ENCODE peak calls at places on chromosomes 11 and 22, in six cellular contexts. B is HCT116, M is NT2/D1, P is K562, I is HepG2, E is GM12878. G is an unnamed sample.

GRCh38 chr22:20019661-20020532 is 1.0 kb upstream of the TANGO2 start:
- DNase-seq in B (no peak), M (no peak), P (no peak), I (no peak), E (no peak), G (no peak)

GRCh38 chr11:93967944-93968343 is 53.2 kb upstream of the HEPHL1 start:
- DNase-seq in B (no peak), M (no peak), P (no peak), I (no peak), E (no peak), G (no peak)

GRCh38 chr11:128531588-128531987 is 55.8 kb downstream of the ETS1 start:
- DNase-seq in B (no peak), M (no peak), P (no peak), I (no peak), E (no peak), G (no peak)

GRCh38 chr22:49251371-49251770 is 576.3 kb downstream of the BRD1 start:
- DNase-seq in B (no peak), M (no peak), P (no peak), I (no peak), E (no peak), G (no peak)

GRCh38 chr11:133228406-133229330 is 303.6 kb downstream of the OPCML start:
- DNase-seq in B (no peak), M (peak), P (no peak), I (no peak), E (no peak), G (peak)

GRCh38 chr22:20438678-20439492 is 1.3 kb upstream of the SCARF2 start:
- DNase-seq in B (no peak), M (no peak), P (peak), I (peak), E (no peak), G (no peak)

GRCh38 chr11:134524876-134525845 is 113.1 kb upstream of the B3GAT1 start:
- DNase-seq in B (no peak), M (no peak), P (no peak), I (no peak), E (no peak), G (no peak)

GRCh38 chr11:8250446-8250845 is 13.2 kb downstream of the LMO1 start:
- DNase-seq in B (no peak), M (no peak), P (no peak), I (no peak), E (no peak), G (peak)

GRCh38 chr11:116357769-116358544 is 414.8 kb downstream of the BUD13 start:
- DNase-seq in B (peak), M (peak), P (peak), I (no peak), E (no peak), G (peak)

GRCh38 chr22:37089451-37089850 is 20.1 kb downstream of the TMPRSS6 start:
- DNase-seq in B (no peak), M (no peak), P (no peak), I (no peak), E (no peak), G (no peak)

GRCh38 chr11:129163714-129164164 is 28.4 kb downstream of the ARHGAP32 start:
- DNase-seq in B (no peak), M (no peak), P (no peak), I (no peak), E (no peak), G (no peak)

DNA sequence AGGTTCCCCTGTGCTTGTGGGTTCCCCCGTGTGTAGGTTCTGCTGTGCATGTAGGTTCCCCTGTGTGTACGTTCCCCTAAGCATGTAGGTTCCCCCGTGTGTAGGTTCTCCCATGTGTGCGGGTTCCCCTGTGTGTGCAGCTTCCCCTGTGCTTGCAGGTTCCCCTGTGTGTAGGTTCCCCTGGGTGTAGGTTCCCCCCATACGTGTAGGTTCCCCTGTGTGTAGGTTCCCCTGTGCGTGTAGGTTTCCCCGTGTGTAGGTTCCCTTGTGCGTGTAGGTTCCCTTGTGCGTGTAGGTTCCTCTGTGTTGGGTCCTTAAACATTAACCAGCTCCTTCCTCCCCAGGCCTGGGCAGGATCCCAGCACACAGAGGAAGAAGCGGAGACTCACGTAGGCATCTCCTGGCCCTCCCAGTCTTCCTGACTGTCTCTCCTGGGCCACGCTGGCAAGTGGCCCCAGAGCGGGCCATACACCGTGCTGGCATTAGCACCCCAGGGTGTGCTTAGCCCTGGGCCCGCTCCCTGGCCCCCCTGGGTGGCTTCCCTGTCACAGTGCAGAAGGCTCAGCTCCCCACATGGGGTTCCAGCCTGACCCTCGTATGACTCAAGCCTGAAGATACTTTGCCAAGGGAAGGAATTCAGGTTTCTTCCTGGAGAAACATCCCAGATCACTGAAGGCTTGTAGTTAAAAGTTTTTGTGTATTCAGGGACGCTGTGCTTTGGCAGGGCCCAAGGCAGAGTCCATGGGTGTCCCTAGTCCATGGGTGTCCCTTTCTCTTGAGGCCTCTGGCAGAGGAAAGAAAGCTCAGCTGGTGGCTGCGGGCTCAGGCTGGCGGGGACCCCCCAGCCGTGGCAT is 2.7 kb upstream of the GRAMD4 start:
- DNase-seq in B (no peak), M (no peak), P (no peak), I (no peak), E (no peak), G (no peak)
- TF ChIP-seq ZNF274 in B (no peak), M (no peak), P (no peak), I (no peak), E (no peak), G (no peak)

GRCh38 chr11:70934999-70935768 is 317.2 kb downstream of the SHANK2 start:
- DNase-seq in B (peak), M (no peak), P (no peak), I (peak), E (no peak), G (no peak)
- TF ChIP-seq ZNF274 in B (no peak), M (no peak), P (no peak), I (no peak), E (no peak), G (no peak)

DNA sequence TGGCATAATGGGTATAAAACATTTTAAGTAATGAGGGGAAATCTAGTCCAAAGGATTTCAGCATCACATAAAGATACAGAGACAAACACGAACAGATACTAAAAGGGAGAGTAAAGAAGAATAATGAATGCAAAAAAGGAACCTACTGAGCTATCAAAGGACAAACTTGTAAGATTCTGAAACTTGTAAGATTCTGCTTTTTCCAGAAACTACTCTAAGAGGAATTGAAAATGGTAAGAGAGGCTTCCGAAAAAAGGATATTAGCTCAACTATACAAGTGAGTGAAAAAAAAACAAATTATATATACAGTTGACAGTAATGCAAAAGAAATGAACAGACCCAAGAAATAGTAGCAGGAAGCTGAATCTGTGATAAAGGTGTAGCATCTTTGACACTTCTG is 37.7 kb downstream of the POLD3 start:
- DNase-seq in B (no peak), M (no peak), P (no peak), I (no peak), E (no peak), G (no peak)
- TF ChIP-seq ZNF274 in B (no peak), M (no peak), P (no peak), I (no peak), E (no peak), G (no peak)

DNA sequence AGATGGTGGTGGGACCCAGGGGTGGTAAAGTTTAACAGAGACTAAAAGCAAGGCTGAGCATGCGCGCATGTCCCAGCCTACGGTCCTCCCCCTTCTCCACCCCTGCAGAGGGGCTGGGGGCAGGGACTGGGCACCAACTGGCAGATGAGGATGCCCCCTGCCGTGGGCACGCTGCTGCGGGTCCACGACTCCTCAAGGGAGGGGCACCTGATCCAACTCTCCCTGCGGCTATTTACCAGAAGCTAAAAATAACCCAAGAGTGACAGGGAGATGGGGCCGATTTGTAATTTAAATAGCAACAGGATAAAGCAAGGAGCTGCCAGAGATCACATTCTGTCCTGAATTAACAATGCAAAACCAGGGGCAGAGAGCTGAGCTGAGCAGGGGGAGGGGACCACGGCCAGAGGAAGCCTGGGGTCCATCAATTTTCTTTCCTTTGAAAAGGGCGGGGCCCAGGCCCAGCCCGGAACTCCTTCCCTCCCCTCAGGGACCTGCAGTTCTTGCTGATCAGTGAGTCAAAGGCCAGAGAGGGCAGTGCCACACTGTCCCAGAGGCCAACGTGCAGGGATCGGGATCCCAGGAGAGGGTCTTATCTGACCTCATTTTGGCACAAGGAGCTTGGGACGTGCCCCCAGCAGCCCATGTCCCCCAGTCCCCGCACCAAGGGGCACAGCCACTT is 8.1 kb upstream of the DGKZ start:
- DNase-seq in B (no peak), M (peak), P (no peak), I (no peak), E (no peak), G (peak)
- TF ChIP-seq ZNF274 in B (no peak), M (no peak), P (no peak), I (no peak), E (no peak), G (no peak)

DNA sequence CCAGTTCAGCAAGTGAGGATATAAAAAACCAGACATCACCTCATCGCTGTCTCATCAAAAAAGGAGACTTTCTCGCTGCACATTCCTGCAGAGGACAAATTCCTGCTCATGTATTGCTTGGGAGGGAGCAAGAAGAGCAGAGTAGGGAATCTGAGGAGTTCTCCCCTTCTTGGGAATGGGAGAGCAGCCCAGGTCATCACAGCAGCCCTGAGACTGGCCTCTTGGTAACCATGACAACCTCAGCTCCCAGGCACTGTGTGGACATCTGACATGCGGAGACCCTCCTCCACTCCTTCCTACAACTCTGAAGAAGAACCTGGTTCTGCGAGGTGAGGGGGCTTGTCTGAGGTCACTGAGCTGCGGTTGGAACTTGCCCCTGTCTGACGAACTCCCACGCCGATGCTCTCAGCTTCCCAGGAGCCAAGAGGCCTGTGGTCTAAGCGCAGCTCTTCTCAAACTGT is 17.9 kb downstream of the RFPL1 start:
- DNase-seq in B (no peak), M (no peak), P (no peak), I (no peak), E (no peak), G (no peak)
- TF ChIP-seq ZNF274 in B (no peak), M (no peak), P (no peak), I (no peak), E (no peak), G (no peak)

DNA sequence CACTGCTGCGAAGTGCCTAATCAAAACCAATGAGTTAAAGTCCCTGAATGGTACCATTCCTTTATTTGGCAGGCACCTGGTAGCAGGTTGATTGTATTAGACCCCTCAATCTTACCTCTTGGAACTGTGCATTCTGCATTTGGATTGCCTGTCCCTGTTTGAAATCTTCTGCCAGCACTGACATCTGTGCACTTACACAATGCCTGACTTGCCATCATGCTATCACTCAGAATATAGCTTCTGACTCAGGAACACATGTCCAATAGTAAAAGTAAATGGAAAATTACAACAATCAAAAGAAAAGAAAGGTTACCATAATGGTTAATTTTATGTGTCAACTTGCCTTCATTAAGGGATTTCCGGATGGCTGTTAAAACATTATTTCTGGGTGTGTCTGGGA is 366.0 kb upstream of the PDGFD start:
- DNase-seq in B (no peak), M (no peak), P (no peak), I (no peak), E (no peak), G (no peak)
- TF ChIP-seq ZNF274 in B (no peak), M (no peak), P (no peak), I (no peak), E (no peak), G (no peak)

GRCh38 chr11:2179516-2179915 is 7.9 kb upstream of the TH start:
- DNase-seq in B (no peak), M (no peak), P (no peak), I (no peak), E (no peak), G (no peak)
- TF ChIP-seq ZNF274 in B (no peak), M (no peak), P (no peak), I (no peak), E (no peak), G (no peak)